ENCODE peak calls at places on chromosomes 5 and 9, in six cellular contexts. One of them, this sample, is unnamed.

GRCh38 chr5:90547072-90547536 is 11.5 kb upstream of the ADGRV1 start:
- DNase-seq in dorsolateral prefrontal cortex: no peak
- DNase-seq in GM04503: no peak
- DNase-seq in foreskin fibroblast: no peak
- DNase-seq in NCI-H526 treated with DMSO at 0.1 percent for 48 hours: no peak
- DNase-seq in LoVo: peak
- DNase-seq in this sample: peak

GRCh38 chr9:84669293-84670105 is at the start of gene NTRK2:
- DNase-seq in dorsolateral prefrontal cortex: peak
- DNase-seq in GM04503: no peak
- DNase-seq in foreskin fibroblast: no peak
- DNase-seq in NCI-H526 treated with DMSO at 0.1 percent for 48 hours: peak
- DNase-seq in LoVo: no peak
- DNase-seq in this sample: no peak

GRCh38 chr5:27308151-27308550 is 269.8 kb upstream of the CDH9 start:
- DNase-seq in dorsolateral prefrontal cortex: no peak
- DNase-seq in GM04503: no peak
- DNase-seq in foreskin fibroblast: no peak
- DNase-seq in NCI-H526 treated with DMSO at 0.1 percent for 48 hours: no peak
- DNase-seq in LoVo: peak
- DNase-seq in this sample: no peak

GRCh38 chr5:154756203-154756870 is 1.2 kb downstream of the LARP1 start:
- DNase-seq in dorsolateral prefrontal cortex: peak
- DNase-seq in GM04503: no peak
- DNase-seq in foreskin fibroblast: no peak
- DNase-seq in NCI-H526 treated with DMSO at 0.1 percent for 48 hours: no peak
- DNase-seq in LoVo: peak
- DNase-seq in this sample: no peak

GRCh38 chr9:91589101-91589553 is 165.5 kb upstream of the NFIL3 start:
- DNase-seq in dorsolateral prefrontal cortex: no peak
- DNase-seq in GM04503: no peak
- DNase-seq in foreskin fibroblast: peak
- DNase-seq in NCI-H526 treated with DMSO at 0.1 percent for 48 hours: no peak
- DNase-seq in LoVo: no peak
- DNase-seq in this sample: no peak

GRCh38 chr9:133120343-133121199 is 469 bp downstream of the RALGDS start:
- DNase-seq in dorsolateral prefrontal cortex: no peak
- DNase-seq in GM04503: no peak
- DNase-seq in foreskin fibroblast: no peak
- DNase-seq in NCI-H526 treated with DMSO at 0.1 percent for 48 hours: peak
- DNase-seq in LoVo: no peak
- DNase-seq in this sample: no peak

GRCh38 chr9:116312221-116312620 is 158.6 kb downstream of the PAPPA start:
- DNase-seq in dorsolateral prefrontal cortex: no peak
- DNase-seq in GM04503: no peak
- DNase-seq in foreskin fibroblast: no peak
- DNase-seq in NCI-H526 treated with DMSO at 0.1 percent for 48 hours: no peak
- DNase-seq in LoVo: no peak
- DNase-seq in this sample: no peak

GRCh38 chr9:136011703-136012496 is 50.7 kb upstream of the UBAC1 start:
- DNase-seq in dorsolateral prefrontal cortex: peak
- DNase-seq in GM04503: no peak
- DNase-seq in foreskin fibroblast: peak
- DNase-seq in NCI-H526 treated with DMSO at 0.1 percent for 48 hours: no peak
- DNase-seq in LoVo: no peak
- DNase-seq in this sample: peak

GRCh38 chr5:52948418-52949076 is 40.6 kb upstream of the ITGA2 start:
- DNase-seq in dorsolateral prefrontal cortex: no peak
- DNase-seq in GM04503: peak
- DNase-seq in foreskin fibroblast: peak
- DNase-seq in NCI-H526 treated with DMSO at 0.1 percent for 48 hours: peak
- DNase-seq in LoVo: peak
- DNase-seq in this sample: peak

GRCh38 chr9:90020277-90020871 is 415.6 kb downstream of the GADD45G start:
- DNase-seq in dorsolateral prefrontal cortex: no peak
- DNase-seq in GM04503: no peak
- DNase-seq in foreskin fibroblast: no peak
- DNase-seq in NCI-H526 treated with DMSO at 0.1 percent for 48 hours: no peak
- DNase-seq in LoVo: no peak
- DNase-seq in this sample: no peak

GRCh38 chr5:61298066-61298465 is 34.0 kb upstream of the ZSWIM6 start:
- DNase-seq in dorsolateral prefrontal cortex: no peak
- DNase-seq in GM04503: no peak
- DNase-seq in foreskin fibroblast: no peak
- DNase-seq in NCI-H526 treated with DMSO at 0.1 percent for 48 hours: no peak
- DNase-seq in LoVo: no peak
- DNase-seq in this sample: no peak

GRCh38 chr5:88287846-88288588 is 19.4 kb upstream of the TMEM161B start:
- DNase-seq in dorsolateral prefrontal cortex: no peak
- DNase-seq in GM04503: no peak
- DNase-seq in foreskin fibroblast: no peak
- DNase-seq in NCI-H526 treated with DMSO at 0.1 percent for 48 hours: no peak
- DNase-seq in LoVo: no peak
- DNase-seq in this sample: no peak

GRCh38 chr5:36606437-36607113 is at the start of gene SLC1A3:
- DNase-seq in dorsolateral prefrontal cortex: no peak
- DNase-seq in GM04503: peak
- DNase-seq in foreskin fibroblast: peak
- DNase-seq in NCI-H526 treated with DMSO at 0.1 percent for 48 hours: peak
- DNase-seq in LoVo: peak
- DNase-seq in this sample: no peak

GRCh38 chr5:68683632-68684035 is 410.2 kb upstream of the SLC30A5 start:
- DNase-seq in dorsolateral prefrontal cortex: no peak
- DNase-seq in GM04503: peak
- DNase-seq in foreskin fibroblast: peak
- DNase-seq in NCI-H526 treated with DMSO at 0.1 percent for 48 hours: no peak
- DNase-seq in LoVo: peak
- DNase-seq in this sample: no peak

GRCh38 chr5:67178085-67178484 is 18.5 kb downstream of the CD180 start:
- DNase-seq in dorsolateral prefrontal cortex: no peak
- DNase-seq in GM04503: no peak
- DNase-seq in foreskin fibroblast: peak
- DNase-seq in NCI-H526 treated with DMSO at 0.1 percent for 48 hours: no peak
- DNase-seq in LoVo: no peak
- DNase-seq in this sample: no peak

GRCh38 chr9:88478236-88478635 is 56.7 kb upstream of the NXNL2 start:
- DNase-seq in dorsolateral prefrontal cortex: no peak
- DNase-seq in GM04503: no peak
- DNase-seq in foreskin fibroblast: no peak
- DNase-seq in NCI-H526 treated with DMSO at 0.1 percent for 48 hours: no peak
- DNase-seq in LoVo: no peak
- DNase-seq in this sample: no peak

GRCh38 chr9:87810691-87811178 is 71.9 kb upstream of the SPATA31E1 start:
- DNase-seq in dorsolateral prefrontal cortex: no peak
- DNase-seq in GM04503: no peak
- DNase-seq in foreskin fibroblast: no peak
- DNase-seq in NCI-H526 treated with DMSO at 0.1 percent for 48 hours: no peak
- DNase-seq in LoVo: no peak
- DNase-seq in this sample: no peak

GRCh38 chr9:127279717-127280285 is 15.2 kb downstream of the GARNL3 start:
- DNase-seq in dorsolateral prefrontal cortex: no peak
- DNase-seq in GM04503: no peak
- DNase-seq in foreskin fibroblast: no peak
- DNase-seq in NCI-H526 treated with DMSO at 0.1 percent for 48 hours: no peak
- DNase-seq in LoVo: no peak
- DNase-seq in this sample: peak

GRCh38 chr9:132548971-132549649 is 33.3 kb upstream of the BARHL1 start:
- DNase-seq in dorsolateral prefrontal cortex: no peak
- DNase-seq in GM04503: no peak
- DNase-seq in foreskin fibroblast: no peak
- DNase-seq in NCI-H526 treated with DMSO at 0.1 percent for 48 hours: no peak
- DNase-seq in LoVo: no peak
- DNase-seq in this sample: peak

This sample was measured in HepG2.